ENCODE peak calls at places on chromosomes 11 and 22, in five cellular contexts. D is psoas muscle, Y is DND-41, M is pancreas, I is transverse colon. L is an unnamed sample. For H3K4me1, the result is how much of the 10 kb centered on the place peaks cover.

GRCh38 chr11:122036022-122036421 is 80.0 kb downstream of the BLID start:
- DNase-seq in D (no peak), Y (no peak), M (no peak), I (no peak), L (no peak)

GRCh38 chr11:35918716-35919115 is 25.1 kb upstream of the LDLRAD3 start:
- DNase-seq in D (no peak), Y (no peak), M (no peak), I (no peak), L (no peak)

GRCh38 chr22:38431266-38432010 is 23.6 kb downstream of the KCNJ4 start:
- DNase-seq in D (no peak), Y (no peak), M (no peak), I (no peak), L (no peak)

GRCh38 chr22:29253561-29254282 is 14.1 kb downstream of the RHBDD3 start:
- DNase-seq in D (no peak), Y (no peak), M (no peak), I (no peak), L (no peak)

GRCh38 chr11:74721479-74721835 is 9.8 kb downstream of the CHRDL2 start:
- DNase-seq in D (no peak), Y (no peak), M (no peak), I (no peak), L (no peak)

GRCh38 chr11:130839950-130840666 is 76.2 kb downstream of the SNX19 start:
- DNase-seq in D (no peak), Y (no peak), M (no peak), I (no peak), L (no peak)

GRCh38 chr11:106956887-106957505 is 61.3 kb downstream of the GUCY1A2 start:
- DNase-seq in D (peak), Y (peak), M (no peak), I (no peak), L (no peak)

GRCh38 chr11:70833554-70833953 is 418.8 kb downstream of the SHANK2 start:
- DNase-seq in D (no peak), Y (no peak), M (no peak), I (no peak), L (no peak)

GRCh38 chr22:17423616-17424015 is 54.4 kb downstream of the CECR2 start:
- DNase-seq in D (no peak), Y (no peak), M (no peak), I (no peak), L (no peak)

GRCh38 chr11:128904872-128905344 is 13.8 kb downstream of the KCNJ5 start:
- DNase-seq in D (peak), Y (no peak), M (peak), I (peak), L (no peak)

GRCh38 chr11:86632499-86633269 is 39.7 kb downstream of the ME3 start:
- DNase-seq in D (peak), Y (no peak), M (no peak), I (no peak), L (no peak)

GRCh38 chr11:114219559-114220349 is 76.4 kb upstream of the NNMT start:
- DNase-seq in D (no peak), Y (no peak), M (no peak), I (no peak), L (no peak)
- H3K4me1 ChIP-seq in D (half or more), Y (under half), M (under half), I (under half), L (under half)

GRCh38 chr22:22909605-22910271 is 22.1 kb downstream of the IGLL5 start:
- DNase-seq in D (peak), Y (peak), M (no peak), I (no peak), L (no peak)

GRCh38 chr22:22908941-22909604 is 21.5 kb downstream of the IGLL5 start:
- DNase-seq in D (peak), Y (no peak), M (no peak), I (no peak), L (no peak)

GRCh38 chr22:22906907-22907550 is 19.4 kb downstream of the IGLL5 start:
- DNase-seq in D (peak), Y (no peak), M (no peak), I (no peak), L (no peak)

GRCh38 chr22:22908495-22908861 is 20.9 kb downstream of the IGLL5 start:
- DNase-seq in D (peak), Y (no peak), M (no peak), I (no peak), L (no peak)

DNA sequence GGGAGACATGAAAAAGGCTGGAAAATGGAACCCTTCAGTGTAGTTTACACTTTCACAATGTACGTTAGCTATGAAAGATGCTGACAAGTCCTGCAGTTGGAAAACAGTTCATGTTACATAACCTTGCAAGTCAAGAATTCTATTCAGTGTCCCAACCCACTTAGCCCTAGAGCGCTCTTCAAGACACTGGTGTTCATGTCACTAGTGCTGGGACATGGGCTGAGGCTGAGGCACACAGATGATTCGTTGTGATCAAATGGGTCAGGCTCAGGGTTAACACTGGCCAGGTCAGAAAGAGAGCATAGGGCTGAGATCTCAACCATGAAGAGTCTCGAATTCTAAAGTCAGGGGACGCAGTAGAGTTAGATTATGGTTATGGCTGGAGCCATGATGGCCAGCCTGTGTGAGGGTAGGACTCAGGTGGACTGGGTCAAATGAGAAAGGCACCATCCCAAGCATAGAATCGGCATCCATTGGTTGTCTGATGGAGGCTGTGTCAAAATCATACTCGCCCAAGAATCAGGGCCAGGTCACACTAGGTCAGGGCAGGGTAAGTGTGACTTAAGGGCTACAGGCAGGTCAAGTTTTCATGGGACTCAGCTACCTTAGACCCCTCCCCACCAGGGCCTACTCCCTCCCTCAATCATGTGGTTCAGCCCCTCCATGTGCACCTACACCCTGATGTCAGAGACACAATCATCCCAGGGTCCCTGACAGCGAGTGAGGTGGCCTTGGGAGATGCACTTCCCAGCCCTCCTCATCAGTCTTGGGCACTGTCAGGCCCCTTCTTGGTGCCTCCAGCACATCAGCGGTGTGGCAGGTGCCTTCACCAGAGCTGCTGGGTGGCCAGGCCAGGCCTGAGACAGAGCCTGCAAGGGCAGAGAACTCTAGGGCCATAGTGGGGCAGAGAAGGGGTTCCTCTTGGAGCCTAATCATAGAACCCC is 20.2 kb downstream of the IGLL5 start:
- DNase-seq in D (peak), Y (no peak), M (no peak), I (no peak), L (no peak)
- H3K4me3 ChIP-seq in D (no peak), Y (no peak), M (no peak), I (no peak), L (no peak)

GRCh38 chr11:77819921-77820564 is 479 bp downstream of the RSF1 start:
- DNase-seq in D (peak), Y (peak), M (peak), I (peak), L (peak)
- H3K4me1 ChIP-seq in D (under half), Y (under half), M (under half), I (under half), L (under half)

GRCh38 chr11:116500002-116500832 is 272.6 kb downstream of the BUD13 start:
- DNase-seq in D (no peak), Y (no peak), M (no peak), I (no peak), L (no peak)

GRCh38 chr11:116503216-116504160 is 269.3 kb downstream of the BUD13 start:
- DNase-seq in D (no peak), Y (no peak), M (no peak), I (no peak), L (no peak)

GRCh38 chr11:116502641-116503061 is 270.1 kb downstream of the BUD13 start:
- DNase-seq in D (peak), Y (no peak), M (no peak), I (no peak), L (no peak)

GRCh38 chr11:116500833-116501622 is 271.8 kb downstream of the BUD13 start:
- DNase-seq in D (no peak), Y (no peak), M (no peak), I (no peak), L (no peak)

GRCh38 chr11:116501728-116502127 is 271.1 kb downstream of the BUD13 start:
- DNase-seq in D (no peak), Y (no peak), M (no peak), I (no peak), L (no peak)
- H3K4me3 ChIP-seq in D (no peak), Y (no peak), M (no peak), I (no peak), L (no peak)

GRCh38 chr11:1871531-1871930 is 18.6 kb downstream of the LSP1 start:
- DNase-seq in D (no peak), Y (no peak), M (no peak), I (no peak), L (no peak)
- H3K4me1 ChIP-seq in D (under half), Y (under half), M (under half), I (under half), L (under half)

L was measured in CD8-positive, alpha-beta memory T cell.